ENCODE peak calls at places on chromosome 14, in five cellular contexts. One of them, this sample, is unnamed.

GRCh38 chr14:54278087-54278486 is 118.7 kb upstream of the CDKN3 start:
- DNase-seq in CD4-positive, alpha-beta T cell: no peak
- DNase-seq in thoracic aorta: no peak
- DNase-seq in lower leg skin: no peak
- DNase-seq in stimulated activated CD8-positive, alpha-beta memory T cell treated with anti-CD3 and anti-CD28 coated beads, Interleukin-4, amount 100 ng/mL, for 4 hours: no peak
- DNase-seq in this sample: no peak

GRCh38 chr14:72614365-72614764 is 279.5 kb downstream of the DPF3 start:
- DNase-seq in CD4-positive, alpha-beta T cell: no peak
- DNase-seq in thoracic aorta: no peak
- DNase-seq in lower leg skin: peak
- DNase-seq in stimulated activated CD8-positive, alpha-beta memory T cell treated with anti-CD3 and anti-CD28 coated beads, Interleukin-4, amount 100 ng/mL, for 4 hours: no peak
- DNase-seq in this sample: no peak

GRCh38 chr14:76870146-76870545 is 43.9 kb downstream of the LRRC74A start:
- DNase-seq in CD4-positive, alpha-beta T cell: no peak
- DNase-seq in thoracic aorta: no peak
- DNase-seq in lower leg skin: no peak
- DNase-seq in stimulated activated CD8-positive, alpha-beta memory T cell treated with anti-CD3 and anti-CD28 coated beads, Interleukin-4, amount 100 ng/mL, for 4 hours: no peak
- DNase-seq in this sample: no peak

GRCh38 chr14:101858791-101859537 is 97.5 kb downstream of the PPP2R5C start:
- DNase-seq in CD4-positive, alpha-beta T cell: no peak
- DNase-seq in thoracic aorta: no peak
- DNase-seq in lower leg skin: no peak
- DNase-seq in stimulated activated CD8-positive, alpha-beta memory T cell treated with anti-CD3 and anti-CD28 coated beads, Interleukin-4, amount 100 ng/mL, for 4 hours: no peak
- DNase-seq in this sample: no peak

GRCh38 chr14:68661226-68662225 is 131.3 kb downstream of the ZFP36L1 start:
- DNase-seq in CD4-positive, alpha-beta T cell: no peak
- DNase-seq in thoracic aorta: no peak
- DNase-seq in lower leg skin: peak
- DNase-seq in stimulated activated CD8-positive, alpha-beta memory T cell treated with anti-CD3 and anti-CD28 coated beads, Interleukin-4, amount 100 ng/mL, for 4 hours: no peak
- DNase-seq in this sample: no peak

GRCh38 chr14:60585676-60586075 is 63.6 kb downstream of the SIX1 start:
- DNase-seq in CD4-positive, alpha-beta T cell: no peak
- DNase-seq in thoracic aorta: no peak
- DNase-seq in lower leg skin: no peak
- DNase-seq in stimulated activated CD8-positive, alpha-beta memory T cell treated with anti-CD3 and anti-CD28 coated beads, Interleukin-4, amount 100 ng/mL, for 4 hours: no peak
- DNase-seq in this sample: no peak

GRCh38 chr14:48275301-48275700 is 599.9 kb upstream of the MDGA2 start:
- DNase-seq in CD4-positive, alpha-beta T cell: no peak
- DNase-seq in thoracic aorta: no peak
- DNase-seq in lower leg skin: no peak
- DNase-seq in stimulated activated CD8-positive, alpha-beta memory T cell treated with anti-CD3 and anti-CD28 coated beads, Interleukin-4, amount 100 ng/mL, for 4 hours: no peak
- DNase-seq in this sample: no peak

GRCh38 chr14:95664046-95664445 is 22.2 kb upstream of the TCL1B start:
- DNase-seq in CD4-positive, alpha-beta T cell: no peak
- DNase-seq in thoracic aorta: no peak
- DNase-seq in lower leg skin: peak
- DNase-seq in stimulated activated CD8-positive, alpha-beta memory T cell treated with anti-CD3 and anti-CD28 coated beads, Interleukin-4, amount 100 ng/mL, for 4 hours: no peak
- DNase-seq in this sample: no peak

GRCh38 chr14:21686468-21686867 is 12.8 kb upstream of the OR4E1 start:
- DNase-seq in CD4-positive, alpha-beta T cell: no peak
- DNase-seq in thoracic aorta: no peak
- DNase-seq in lower leg skin: no peak
- DNase-seq in stimulated activated CD8-positive, alpha-beta memory T cell treated with anti-CD3 and anti-CD28 coated beads, Interleukin-4, amount 100 ng/mL, for 4 hours: no peak
- DNase-seq in this sample: no peak

GRCh38 chr14:41607966-41608663 is 1.4 kb downstream of the LRFN5 start:
- DNase-seq in CD4-positive, alpha-beta T cell: no peak
- DNase-seq in thoracic aorta: no peak
- DNase-seq in lower leg skin: peak
- DNase-seq in stimulated activated CD8-positive, alpha-beta memory T cell treated with anti-CD3 and anti-CD28 coated beads, Interleukin-4, amount 100 ng/mL, for 4 hours: no peak
- DNase-seq in this sample: no peak